ENCODE peak calls at places on chromosomes 3 and 15, in ten cellular contexts. One of them, this sample, is unnamed.

GRCh38 chr3:45153658-45154437 is 7.7 kb upstream of the CDCP1 start:
- DNase-seq in cortex of kidney: no peak
- DNase-seq in NB4: no peak
- DNase-seq in T-helper 1 cell: no peak
- DNase-seq in GM18507: no peak
- DNase-seq in EL: peak
- DNase-seq in hippocampal formation: no peak
- DNase-seq in hypothalamus: no peak
- DNase-seq in HTR-8/SVneo: no peak
- DNase-seq in HS-5: no peak
- DNase-seq in this sample: no peak

GRCh38 chr3:33174711-33175409 is 43.8 kb downstream of the SUSD5 start:
- DNase-seq in cortex of kidney: no peak
- DNase-seq in NB4: no peak
- DNase-seq in T-helper 1 cell: no peak
- DNase-seq in GM18507: no peak
- DNase-seq in EL: no peak
- DNase-seq in hippocampal formation: no peak
- DNase-seq in hypothalamus: no peak
- DNase-seq in HTR-8/SVneo: no peak
- DNase-seq in HS-5: no peak
- DNase-seq in this sample: no peak

GRCh38 chr3:29313074-29313473 is 32.2 kb downstream of the RBMS3 start:
- DNase-seq in cortex of kidney: no peak
- DNase-seq in NB4: no peak
- DNase-seq in T-helper 1 cell: no peak
- DNase-seq in GM18507: no peak
- DNase-seq in EL: no peak
- DNase-seq in hippocampal formation: no peak
- DNase-seq in hypothalamus: no peak
- DNase-seq in HTR-8/SVneo: no peak
- DNase-seq in HS-5: no peak
- DNase-seq in this sample: no peak

GRCh38 chr3:154779571-154779970 is 300.5 kb upstream of the MME start:
- DNase-seq in cortex of kidney: no peak
- DNase-seq in NB4: no peak
- DNase-seq in T-helper 1 cell: no peak
- DNase-seq in GM18507: no peak
- DNase-seq in EL: peak
- DNase-seq in hippocampal formation: no peak
- DNase-seq in hypothalamus: no peak
- DNase-seq in HTR-8/SVneo: peak
- DNase-seq in HS-5: no peak
- DNase-seq in this sample: no peak

GRCh38 chr3:32246079-32246675 is 7.7 kb downstream of the CMTM8 start:
- DNase-seq in cortex of kidney: no peak
- DNase-seq in NB4: no peak
- DNase-seq in T-helper 1 cell: no peak
- DNase-seq in GM18507: no peak
- DNase-seq in EL: no peak
- DNase-seq in hippocampal formation: no peak
- DNase-seq in hypothalamus: no peak
- DNase-seq in HTR-8/SVneo: no peak
- DNase-seq in HS-5: no peak
- DNase-seq in this sample: no peak

GRCh38 chr15:40263036-40263754 is 19.7 kb downstream of the ANKRD63 start:
- DNase-seq in cortex of kidney: no peak
- DNase-seq in NB4: no peak
- DNase-seq in T-helper 1 cell: no peak
- DNase-seq in GM18507: no peak
- DNase-seq in EL: peak
- DNase-seq in hippocampal formation: no peak
- DNase-seq in hypothalamus: no peak
- DNase-seq in HTR-8/SVneo: no peak
- DNase-seq in HS-5: no peak
- DNase-seq in this sample: no peak

GRCh38 chr3:196499807-196500524 is 3.6 kb downstream of the RNF168 start:
- DNase-seq in cortex of kidney: no peak
- DNase-seq in NB4: no peak
- DNase-seq in T-helper 1 cell: no peak
- DNase-seq in GM18507: no peak
- DNase-seq in EL: no peak
- DNase-seq in hippocampal formation: no peak
- DNase-seq in hypothalamus: no peak
- DNase-seq in HTR-8/SVneo: no peak
- DNase-seq in HS-5: no peak
- DNase-seq in this sample: no peak

GRCh38 chr15:34055868-34056595 is 17.0 kb upstream of the AVEN start:
- DNase-seq in cortex of kidney: no peak
- DNase-seq in NB4: no peak
- DNase-seq in T-helper 1 cell: no peak
- DNase-seq in GM18507: no peak
- DNase-seq in EL: peak
- DNase-seq in hippocampal formation: no peak
- DNase-seq in hypothalamus: no peak
- DNase-seq in HTR-8/SVneo: peak
- DNase-seq in HS-5: no peak
- DNase-seq in this sample: no peak

GRCh38 chr3:70561796-70562195 is 249.4 kb upstream of the MDFIC2 start:
- DNase-seq in cortex of kidney: no peak
- DNase-seq in NB4: no peak
- DNase-seq in T-helper 1 cell: no peak
- DNase-seq in GM18507: no peak
- DNase-seq in EL: no peak
- DNase-seq in hippocampal formation: no peak
- DNase-seq in hypothalamus: no peak
- DNase-seq in HTR-8/SVneo: no peak
- DNase-seq in HS-5: no peak
- DNase-seq in this sample: no peak

GRCh38 chr3:66239513-66240135 is 18.8 kb downstream of the SLC25A26 start:
- DNase-seq in cortex of kidney: no peak
- DNase-seq in NB4: no peak
- DNase-seq in T-helper 1 cell: peak
- DNase-seq in GM18507: no peak
- DNase-seq in EL: no peak
- DNase-seq in hippocampal formation: no peak
- DNase-seq in hypothalamus: no peak
- DNase-seq in HTR-8/SVneo: no peak
- DNase-seq in HS-5: no peak
- DNase-seq in this sample: no peak

GRCh38 chr3:159763466-159764210 is 225.0 kb upstream of the IL12A start:
- DNase-seq in cortex of kidney: peak
- DNase-seq in NB4: no peak
- DNase-seq in T-helper 1 cell: peak
- DNase-seq in GM18507: no peak
- DNase-seq in EL: peak
- DNase-seq in hippocampal formation: no peak
- DNase-seq in hypothalamus: peak
- DNase-seq in HTR-8/SVneo: peak
- DNase-seq in HS-5: peak
- DNase-seq in this sample: peak

GRCh38 chr15:32866486-32867312 is 148.9 kb downstream of the GREM1 start:
- DNase-seq in cortex of kidney: no peak
- DNase-seq in NB4: peak
- DNase-seq in T-helper 1 cell: no peak
- DNase-seq in GM18507: no peak
- DNase-seq in EL: no peak
- DNase-seq in hippocampal formation: peak
- DNase-seq in hypothalamus: no peak
- DNase-seq in HTR-8/SVneo: no peak
- DNase-seq in HS-5: no peak
- DNase-seq in this sample: no peak

GRCh38 chr15:59160880-59161593 is 45.6 kb upstream of the LDHAL6B start:
- DNase-seq in cortex of kidney: no peak
- DNase-seq in NB4: peak
- DNase-seq in T-helper 1 cell: no peak
- DNase-seq in GM18507: no peak
- DNase-seq in EL: no peak
- DNase-seq in hippocampal formation: no peak
- DNase-seq in hypothalamus: no peak
- DNase-seq in HTR-8/SVneo: no peak
- DNase-seq in HS-5: no peak
- DNase-seq in this sample: no peak

GRCh38 chr15:29935296-29936020 is 113.2 kb upstream of the TJP1 start:
- DNase-seq in cortex of kidney: no peak
- DNase-seq in NB4: no peak
- DNase-seq in T-helper 1 cell: no peak
- DNase-seq in GM18507: no peak
- DNase-seq in EL: no peak
- DNase-seq in hippocampal formation: no peak
- DNase-seq in hypothalamus: no peak
- DNase-seq in HTR-8/SVneo: no peak
- DNase-seq in HS-5: no peak
- DNase-seq in this sample: no peak

GRCh38 chr15:62110000-62110851 is 43.4 kb downstream of the C2CD4A start:
- DNase-seq in cortex of kidney: no peak
- DNase-seq in NB4: no peak
- DNase-seq in T-helper 1 cell: no peak
- DNase-seq in GM18507: no peak
- DNase-seq in EL: peak
- DNase-seq in hippocampal formation: no peak
- DNase-seq in hypothalamus: no peak
- DNase-seq in HTR-8/SVneo: no peak
- DNase-seq in HS-5: no peak
- DNase-seq in this sample: no peak

GRCh38 chr3:119305271-119305670 is 11.1 kb downstream of the ARHGAP31 start:
- DNase-seq in cortex of kidney: no peak
- DNase-seq in NB4: peak
- DNase-seq in T-helper 1 cell: no peak
- DNase-seq in GM18507: no peak
- DNase-seq in EL: peak
- DNase-seq in hippocampal formation: no peak
- DNase-seq in hypothalamus: no peak
- DNase-seq in HTR-8/SVneo: no peak
- DNase-seq in HS-5: no peak
- DNase-seq in this sample: no peak

GRCh38 chr15:68678746-68679145 is 100.0 kb downstream of the CORO2B start:
- DNase-seq in cortex of kidney: no peak
- DNase-seq in NB4: no peak
- DNase-seq in T-helper 1 cell: no peak
- DNase-seq in GM18507: no peak
- DNase-seq in EL: no peak
- DNase-seq in hippocampal formation: no peak
- DNase-seq in hypothalamus: no peak
- DNase-seq in HTR-8/SVneo: no peak
- DNase-seq in HS-5: no peak
- DNase-seq in this sample: no peak

GRCh38 chr3:127037423-127037841 is 54.5 kb downstream of the PLXNA1 start:
- DNase-seq in cortex of kidney: no peak
- DNase-seq in NB4: no peak
- DNase-seq in T-helper 1 cell: no peak
- DNase-seq in GM18507: no peak
- DNase-seq in EL: no peak
- DNase-seq in hippocampal formation: no peak
- DNase-seq in hypothalamus: no peak
- DNase-seq in HTR-8/SVneo: no peak
- DNase-seq in HS-5: no peak
- DNase-seq in this sample: no peak

GRCh38 chr15:64249842-64250575 is 87.2 kb upstream of the PPIB start:
- DNase-seq in cortex of kidney: no peak
- DNase-seq in NB4: no peak
- DNase-seq in T-helper 1 cell: no peak
- DNase-seq in GM18507: no peak
- DNase-seq in EL: peak
- DNase-seq in hippocampal formation: no peak
- DNase-seq in hypothalamus: no peak
- DNase-seq in HTR-8/SVneo: no peak
- DNase-seq in HS-5: no peak
- DNase-seq in this sample: no peak

GRCh38 chr3:50126287-50127211 is 28.6 kb upstream of the SEMA3F start:
- DNase-seq in cortex of kidney: no peak
- DNase-seq in NB4: no peak
- DNase-seq in T-helper 1 cell: no peak
- DNase-seq in GM18507: no peak
- DNase-seq in EL: peak
- DNase-seq in hippocampal formation: no peak
- DNase-seq in hypothalamus: no peak
- DNase-seq in HTR-8/SVneo: peak
- DNase-seq in HS-5: no peak
- DNase-seq in this sample: no peak

GRCh38 chr15:61227269-61228024 is 1.7 kb downstream of the RORA start:
- DNase-seq in cortex of kidney: no peak
- DNase-seq in NB4: no peak
- DNase-seq in T-helper 1 cell: no peak
- DNase-seq in GM18507: no peak
- DNase-seq in EL: peak
- DNase-seq in hippocampal formation: no peak
- DNase-seq in hypothalamus: peak
- DNase-seq in HTR-8/SVneo: peak
- DNase-seq in HS-5: peak
- DNase-seq in this sample: no peak

GRCh38 chr3:39937315-39937714 is 127.9 kb downstream of the MYRIP start:
- DNase-seq in cortex of kidney: no peak
- DNase-seq in NB4: no peak
- DNase-seq in T-helper 1 cell: no peak
- DNase-seq in GM18507: no peak
- DNase-seq in EL: no peak
- DNase-seq in hippocampal formation: peak
- DNase-seq in hypothalamus: peak
- DNase-seq in HTR-8/SVneo: no peak
- DNase-seq in HS-5: no peak
- DNase-seq in this sample: no peak

GRCh38 chr3:114218006-114218405 is 19.4 kb downstream of the ZNF80 start:
- DNase-seq in cortex of kidney: no peak
- DNase-seq in NB4: no peak
- DNase-seq in T-helper 1 cell: peak
- DNase-seq in GM18507: no peak
- DNase-seq in EL: no peak
- DNase-seq in hippocampal formation: no peak
- DNase-seq in hypothalamus: no peak
- DNase-seq in HTR-8/SVneo: no peak
- DNase-seq in HS-5: no peak
- DNase-seq in this sample: no peak

GRCh38 chr3:126996905-126997304 is 14.0 kb downstream of the PLXNA1 start:
- DNase-seq in cortex of kidney: no peak
- DNase-seq in NB4: no peak
- DNase-seq in T-helper 1 cell: no peak
- DNase-seq in GM18507: no peak
- DNase-seq in EL: peak
- DNase-seq in hippocampal formation: no peak
- DNase-seq in hypothalamus: no peak
- DNase-seq in HTR-8/SVneo: no peak
- DNase-seq in HS-5: no peak
- DNase-seq in this sample: no peak

GRCh38 chr15:57560976-57561711 is 30.6 kb upstream of the MYZAP start:
- DNase-seq in cortex of kidney: no peak
- DNase-seq in NB4: peak
- DNase-seq in T-helper 1 cell: peak
- DNase-seq in GM18507: peak
- DNase-seq in EL: peak
- DNase-seq in hippocampal formation: peak
- DNase-seq in hypothalamus: peak
- DNase-seq in HTR-8/SVneo: peak
- DNase-seq in HS-5: peak
- DNase-seq in this sample: peak

GRCh38 chr15:65344214-65344908 is 33.4 kb downstream of the IGDCC3 start:
- DNase-seq in cortex of kidney: no peak
- DNase-seq in NB4: no peak
- DNase-seq in T-helper 1 cell: no peak
- DNase-seq in GM18507: no peak
- DNase-seq in EL: no peak
- DNase-seq in hippocampal formation: no peak
- DNase-seq in hypothalamus: no peak
- DNase-seq in HTR-8/SVneo: no peak
- DNase-seq in HS-5: no peak
- DNase-seq in this sample: no peak

GRCh38 chr3:38489766-38490165 is 6.4 kb upstream of the EXOG start:
- DNase-seq in cortex of kidney: no peak
- DNase-seq in NB4: no peak
- DNase-seq in T-helper 1 cell: no peak
- DNase-seq in GM18507: no peak
- DNase-seq in EL: no peak
- DNase-seq in hippocampal formation: no peak
- DNase-seq in hypothalamus: peak
- DNase-seq in HTR-8/SVneo: no peak
- DNase-seq in HS-5: no peak
- DNase-seq in this sample: no peak

GRCh38 chr15:73717206-73717605 is 33.0 kb downstream of the CD276 start:
- DNase-seq in cortex of kidney: no peak
- DNase-seq in NB4: no peak
- DNase-seq in T-helper 1 cell: no peak
- DNase-seq in GM18507: no peak
- DNase-seq in EL: no peak
- DNase-seq in hippocampal formation: no peak
- DNase-seq in hypothalamus: no peak
- DNase-seq in HTR-8/SVneo: no peak
- DNase-seq in HS-5: no peak
- DNase-seq in this sample: no peak